ENCODE peak calls at places on chromosomes 5 and 9, in six cellular contexts. E is IMR-90, B is fibroblast of mammary gland, N is fibroblast of pulmonary artery, S is kidney, Q is fibroblast of villous mesenchyme. V is an unnamed sample.

GRCh38 chr5:83306572-83307241 is 164.8 kb upstream of the VCAN start:
- DNase-seq in B (peak), E (peak), N (peak), S (no peak), Q (peak), V (peak)

GRCh38 chr5:19733612-19734495 is 254.1 kb downstream of the CDH18 start:
- DNase-seq in E (no peak), B (no peak), N (no peak), S (no peak), Q (no peak), V (no peak)

GRCh38 chr5:1507016-1507375 is 16.8 kb downstream of the LPCAT1 start:
- DNase-seq in B (no peak), E (no peak), S (peak), Q (no peak), N (no peak), V (no peak)

GRCh38 chr5:68538886-68539420 is 323.4 kb downstream of the PIK3R1 start:
- DNase-seq in Q (no peak), N (no peak), E (no peak), S (no peak), B (no peak), V (no peak)

GRCh38 chr5:53035868-53036381 is 46.8 kb downstream of the ITGA2 start:
- DNase-seq in B (peak), N (peak), E (peak), S (no peak), Q (no peak), V (no peak)

GRCh38 chr5:16809816-16810502 is 126.1 kb downstream of the MYO10 start:
- DNase-seq in E (peak), B (peak), S (no peak), Q (peak), N (peak), V (peak)

GRCh38 chr9:136943291-136944093 is 1.0 kb downstream of the FBXW5 start:
- DNase-seq in E (no peak), S (peak), Q (peak), N (peak), B (peak), V (peak)

GRCh38 chr5:135813758-135814157 is 20.7 kb upstream of the SLC25A48 start:
- DNase-seq in S (no peak), Q (no peak), B (no peak), N (no peak), E (no peak), V (no peak)

GRCh38 chr5:175573493-175574269 is 84.2 kb upstream of the HRH2 start:
- DNase-seq in Q (no peak), N (no peak), B (no peak), S (no peak), E (no peak), V (no peak)

GRCh38 chr9:86077286-86077685 is 22.1 kb downstream of the GOLM1 start:
- DNase-seq in E (no peak), S (no peak), Q (peak), B (no peak), N (no peak), V (no peak)

GRCh38 chr9:128917151-128917849 is 3.5 kb upstream of the PHYHD1 start:
- DNase-seq in S (peak), B (peak), N (peak), E (peak), Q (peak), V (peak)

DNA sequence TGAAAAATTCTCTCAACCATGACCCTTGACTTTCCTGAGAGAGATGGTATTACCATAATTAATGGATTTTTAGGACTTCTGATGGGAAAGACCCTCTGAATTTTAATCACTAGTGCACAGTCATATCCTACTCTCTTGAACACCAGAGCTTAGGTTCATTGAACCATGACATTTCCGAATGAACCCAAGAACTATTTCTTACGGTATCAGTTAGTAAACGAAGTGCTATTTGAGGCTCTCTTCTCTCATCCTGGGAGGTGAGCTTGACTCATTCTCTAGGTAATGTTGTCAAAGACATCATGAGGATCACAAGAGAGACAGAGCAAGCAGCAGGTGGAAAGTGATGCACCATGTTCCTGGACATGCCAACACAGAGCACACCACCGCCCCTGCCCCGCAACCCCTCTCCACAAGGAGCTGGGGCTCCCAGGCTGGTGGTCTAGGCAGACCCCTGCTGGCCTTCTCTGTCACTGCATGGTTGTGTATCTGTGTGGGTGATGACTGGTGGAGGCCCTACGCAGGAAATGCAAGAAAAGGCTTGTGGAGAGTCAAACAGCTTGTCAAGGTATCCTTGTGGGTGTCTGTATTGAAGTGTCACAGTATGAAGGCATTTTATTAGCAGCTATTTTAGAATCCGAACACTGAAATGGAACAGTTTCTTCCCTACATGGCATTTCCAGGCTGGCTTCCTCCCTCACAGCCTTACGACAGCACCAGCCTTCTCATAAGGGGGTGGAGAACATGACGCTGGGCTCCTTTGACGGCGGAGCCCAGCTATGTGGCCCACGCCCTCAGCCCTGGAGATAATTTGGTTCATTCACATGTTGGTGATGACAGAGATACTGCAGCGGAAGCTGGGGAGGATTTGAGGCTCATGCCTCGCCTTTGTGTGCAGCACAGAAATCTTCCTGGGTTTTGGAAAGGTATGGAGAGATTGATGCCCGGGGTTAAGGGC is 297.6 kb downstream of the NTRK2 start:
- DNase-seq in Q (no peak), S (no peak), E (no peak), N (no peak), B (no peak), V (no peak)
- TF ChIP-seq CTCF in Q (no peak), S (no peak), E (no peak), N (no peak), B (no peak), V (peak)

GRCh38 chr5:177116631-177117373 is 16.8 kb upstream of the NSD1 start:
- DNase-seq in S (peak), B (peak), N (peak), E (peak), Q (peak), V (peak)
- H3K4me3 ChIP-seq in S (peak), B (no peak), N (no peak), E (no peak), Q (peak), V (no peak)

GRCh38 chr5:4630031-4630430 is 510.1 kb upstream of the ADAMTS16 start:
- DNase-seq in Q (no peak), E (no peak), N (no peak), S (no peak), B (no peak), V (no peak)

GRCh38 chr5:4628645-4629385 is 511.3 kb upstream of the ADAMTS16 start:
- DNase-seq in N (no peak), B (no peak), E (no peak), S (no peak), Q (no peak), V (no peak)

GRCh38 chr5:4625206-4625896 is 514.8 kb upstream of the ADAMTS16 start:
- DNase-seq in Q (no peak), N (no peak), E (no peak), B (no peak), S (no peak), V (no peak)

GRCh38 chr5:4627887-4628286 is 512.2 kb upstream of the ADAMTS16 start:
- DNase-seq in S (no peak), E (no peak), B (no peak), N (no peak), Q (no peak), V (no peak)
- TF ChIP-seq CTCF in S (no peak), E (no peak), B (no peak), N (no peak), Q (no peak), V (no peak)

GRCh38 chr5:159094745-159095144 is 5.0 kb downstream of the EBF1 start:
- DNase-seq in B (peak), S (peak), Q (peak), E (peak), N (peak), V (peak)

GRCh38 chr5:159096555-159097460 is 2.9 kb downstream of the EBF1 start:
- DNase-seq in S (peak), E (no peak), B (no peak), Q (no peak), N (no peak), V (no peak)

GRCh38 chr5:159095882-159096554 is 3.7 kb downstream of the EBF1 start:
- DNase-seq in N (no peak), B (peak), Q (no peak), S (peak), E (no peak), V (no peak)

GRCh38 chr5:159097461-159098284 is 2.0 kb downstream of the EBF1 start:
- DNase-seq in Q (peak), N (peak), E (peak), B (peak), S (peak), V (peak)

GRCh38 chr5:159095218-159095617 is 4.5 kb downstream of the EBF1 start:
- DNase-seq in E (no peak), N (no peak), Q (no peak), S (peak), B (peak), V (no peak)
- H3K4me3 ChIP-seq in E (no peak), N (no peak), Q (no peak), S (peak), B (no peak), V (no peak)